ENCODE peak calls at places on chromosomes 7 and 10, in nine cellular contexts. One of them, this sample, is unnamed.

GRCh38 chr10:15745748-15746147 is 26.0 kb upstream of the ITGA8 start:
- DNase-seq in SK-N-SH: no peak
- DNase-seq in GM23338: no peak
- DNase-seq in PC-3: no peak
- DNase-seq in hepatocyte: peak; percentile 19
- DNase-seq in HCT116: no peak
- DNase-seq in OCI-LY7: no peak
- DNase-seq in neural progenitor cell: no peak
- DNase-seq in MM.1S: no peak
- DNase-seq in this sample: peak; percentile 52

GRCh38 chr10:86402283-86402931 is 35.8 kb upstream of the GRID1 start:
- DNase-seq in SK-N-SH: no peak
- DNase-seq in GM23338: peak; percentile 34
- DNase-seq in PC-3: no peak
- DNase-seq in hepatocyte: no peak
- DNase-seq in HCT116: no peak
- DNase-seq in OCI-LY7: no peak
- DNase-seq in neural progenitor cell: peak; percentile 14
- DNase-seq in MM.1S: no peak
- DNase-seq in this sample: peak; percentile 67

GRCh38 chr10:969473-970150 is 18.6 kb upstream of the GTPBP4 start:
- DNase-seq in SK-N-SH: no peak
- DNase-seq in GM23338: peak; percentile 46
- DNase-seq in PC-3: no peak
- DNase-seq in hepatocyte: no peak
- DNase-seq in HCT116: no peak
- DNase-seq in OCI-LY7: no peak
- DNase-seq in neural progenitor cell: no peak
- DNase-seq in MM.1S: no peak
- DNase-seq in this sample: no peak

GRCh38 chr10:80184291-80184690 is 21.0 kb downstream of the ANXA11 start:
- DNase-seq in SK-N-SH: no peak
- DNase-seq in GM23338: no peak
- DNase-seq in PC-3: no peak
- DNase-seq in hepatocyte: no peak
- DNase-seq in HCT116: no peak
- DNase-seq in OCI-LY7: no peak
- DNase-seq in neural progenitor cell: no peak
- DNase-seq in MM.1S: no peak
- DNase-seq in this sample: no peak

GRCh38 chr10:79243211-79244067 is 103.8 kb upstream of the PPIF start:
- DNase-seq in SK-N-SH: peak; percentile 83
- DNase-seq in GM23338: peak; percentile 80
- DNase-seq in PC-3: no peak
- DNase-seq in hepatocyte: peak; percentile 46
- DNase-seq in HCT116: no peak
- DNase-seq in OCI-LY7: peak; percentile 81
- DNase-seq in neural progenitor cell: peak; percentile 91
- DNase-seq in MM.1S: peak; percentile 77
- DNase-seq in this sample: peak; percentile 77

GRCh38 chr10:30591249-30591670 is 38.3 kb downstream of the LYZL2 start:
- DNase-seq in SK-N-SH: peak; percentile 62
- DNase-seq in GM23338: peak; percentile 73
- DNase-seq in PC-3: peak; percentile 61
- DNase-seq in hepatocyte: peak; percentile 72
- DNase-seq in HCT116: peak; percentile 37
- DNase-seq in OCI-LY7: peak; percentile 64
- DNase-seq in neural progenitor cell: peak; percentile 60
- DNase-seq in MM.1S: peak; percentile 52
- DNase-seq in this sample: peak; percentile 67

GRCh38 chr7:73912223-73912622 is 51.3 kb downstream of the TMEM270 start:
- DNase-seq in SK-N-SH: no peak
- DNase-seq in GM23338: no peak
- DNase-seq in PC-3: no peak
- DNase-seq in hepatocyte: no peak
- DNase-seq in HCT116: no peak
- DNase-seq in OCI-LY7: no peak
- DNase-seq in neural progenitor cell: no peak
- DNase-seq in MM.1S: no peak
- DNase-seq in this sample: no peak

GRCh38 chr7:95126053-95126709 is 198.2 kb downstream of the PON1 start:
- DNase-seq in SK-N-SH: no peak
- DNase-seq in GM23338: no peak
- DNase-seq in PC-3: no peak
- DNase-seq in hepatocyte: no peak
- DNase-seq in HCT116: no peak
- DNase-seq in OCI-LY7: no peak
- DNase-seq in neural progenitor cell: no peak
- DNase-seq in MM.1S: no peak
- DNase-seq in this sample: no peak

DNA sequence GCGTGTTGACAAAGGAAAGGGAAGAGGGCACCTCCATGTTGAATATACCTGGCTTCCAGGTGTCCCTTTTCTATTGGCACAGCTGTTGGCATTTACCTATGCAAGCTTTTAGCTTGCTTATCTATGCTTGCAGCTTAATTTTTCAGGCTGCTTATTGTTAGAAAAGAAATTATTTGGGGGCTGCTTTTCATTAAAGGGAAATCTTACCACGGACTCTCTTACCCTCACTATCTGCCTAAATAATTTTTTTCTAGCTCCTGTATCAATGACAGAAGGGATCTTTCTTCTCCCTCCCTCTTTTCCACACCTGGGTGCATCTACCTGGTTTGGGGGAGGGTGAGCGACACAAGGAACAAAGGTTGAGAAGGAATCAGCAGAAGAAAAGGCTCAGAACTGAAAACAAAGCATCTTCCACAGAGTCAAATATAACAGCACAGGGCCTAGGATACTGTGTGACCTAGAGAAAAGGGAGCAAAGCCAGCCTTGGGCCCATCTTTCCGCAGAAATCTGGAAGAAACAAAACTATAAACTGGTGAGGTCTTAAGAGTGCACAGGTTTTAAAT is 15.2 kb upstream of the GJC3 start:
- DNase-seq in SK-N-SH: no peak
- DNase-seq in GM23338: peak; percentile 78
- DNase-seq in PC-3: no peak
- DNase-seq in hepatocyte: no peak
- DNase-seq in HCT116: no peak
- DNase-seq in OCI-LY7: no peak
- DNase-seq in neural progenitor cell: no peak
- DNase-seq in MM.1S: no peak
- DNase-seq in this sample: no peak
- TF ChIP-seq EZH2phosphoT487 in SK-N-SH: no peak
- TF ChIP-seq EZH2phosphoT487 in GM23338: no peak
- TF ChIP-seq EZH2phosphoT487 in PC-3: no peak
- TF ChIP-seq EZH2phosphoT487 in hepatocyte: no peak
- TF ChIP-seq EZH2phosphoT487 in HCT116: no peak
- TF ChIP-seq EZH2phosphoT487 in OCI-LY7: no peak
- TF ChIP-seq EZH2phosphoT487 in neural progenitor cell: no peak
- TF ChIP-seq EZH2phosphoT487 in MM.1S: no peak
- TF ChIP-seq EZH2phosphoT487 in this sample: no peak

GRCh38 chr10:132899054-132899750 is 43.2 kb downstream of the CFAP46 start:
- DNase-seq in SK-N-SH: no peak
- DNase-seq in GM23338: no peak
- DNase-seq in PC-3: no peak
- DNase-seq in hepatocyte: no peak
- DNase-seq in HCT116: no peak
- DNase-seq in OCI-LY7: no peak
- DNase-seq in neural progenitor cell: no peak
- DNase-seq in MM.1S: no peak
- DNase-seq in this sample: no peak
- TF ChIP-seq EZH2phosphoT487 in SK-N-SH: no peak
- TF ChIP-seq EZH2phosphoT487 in GM23338: no peak
- TF ChIP-seq EZH2phosphoT487 in PC-3: no peak
- TF ChIP-seq EZH2phosphoT487 in hepatocyte: no peak
- TF ChIP-seq EZH2phosphoT487 in HCT116: no peak
- TF ChIP-seq EZH2phosphoT487 in OCI-LY7: no peak
- TF ChIP-seq EZH2phosphoT487 in neural progenitor cell: no peak
- TF ChIP-seq EZH2phosphoT487 in MM.1S: no peak
- TF ChIP-seq EZH2phosphoT487 in this sample: no peak

GRCh38 chr10:125739994-125740679 is 20.6 kb downstream of the EDRF1 start:
- DNase-seq in SK-N-SH: no peak
- DNase-seq in GM23338: no peak
- DNase-seq in PC-3: no peak
- DNase-seq in hepatocyte: no peak
- DNase-seq in HCT116: no peak
- DNase-seq in OCI-LY7: no peak
- DNase-seq in neural progenitor cell: no peak
- DNase-seq in MM.1S: no peak
- DNase-seq in this sample: no peak

GRCh38 chr10:125747417-125747816 is 27.9 kb downstream of the EDRF1 start:
- DNase-seq in SK-N-SH: no peak
- DNase-seq in GM23338: no peak
- DNase-seq in PC-3: no peak
- DNase-seq in hepatocyte: no peak
- DNase-seq in HCT116: no peak
- DNase-seq in OCI-LY7: no peak
- DNase-seq in neural progenitor cell: no peak
- DNase-seq in MM.1S: no peak
- DNase-seq in this sample: no peak

DNA sequence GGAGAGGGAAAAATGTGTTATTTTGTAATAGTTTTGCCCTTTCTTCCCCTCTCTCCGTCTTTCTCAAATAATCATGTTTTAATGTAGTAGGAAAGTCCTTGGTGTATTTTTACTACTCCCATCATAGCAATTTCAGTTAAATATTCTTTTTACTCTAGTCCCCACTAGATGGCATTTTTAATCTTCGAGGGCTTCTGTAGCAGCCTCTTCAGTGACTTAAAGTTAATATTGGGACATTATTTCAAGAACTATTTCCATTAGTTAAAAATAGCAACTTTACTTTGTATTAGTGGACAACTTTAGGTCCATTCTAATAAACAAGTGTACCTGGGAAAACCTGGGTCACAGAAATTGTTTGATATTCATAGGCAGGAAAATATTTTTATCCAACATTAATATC is 23.0 kb downstream of the EDRF1 start:
- DNase-seq in SK-N-SH: no peak
- DNase-seq in GM23338: peak; percentile 8
- DNase-seq in PC-3: peak; percentile 29
- DNase-seq in hepatocyte: no peak
- DNase-seq in HCT116: no peak
- DNase-seq in OCI-LY7: peak; percentile 12
- DNase-seq in neural progenitor cell: no peak
- DNase-seq in MM.1S: no peak
- DNase-seq in this sample: peak; percentile 39
- TF ChIP-seq EZH2phosphoT487 in SK-N-SH: no peak
- TF ChIP-seq EZH2phosphoT487 in GM23338: no peak
- TF ChIP-seq EZH2phosphoT487 in PC-3: no peak
- TF ChIP-seq EZH2phosphoT487 in hepatocyte: no peak
- TF ChIP-seq EZH2phosphoT487 in HCT116: no peak
- TF ChIP-seq EZH2phosphoT487 in OCI-LY7: no peak
- TF ChIP-seq EZH2phosphoT487 in neural progenitor cell: no peak
- TF ChIP-seq EZH2phosphoT487 in MM.1S: no peak
- TF ChIP-seq EZH2phosphoT487 in this sample: no peak

GRCh38 chr10:96188911-96189310 is 58.8 kb downstream of the ZNF518A start:
- DNase-seq in SK-N-SH: no peak
- DNase-seq in GM23338: no peak
- DNase-seq in PC-3: no peak
- DNase-seq in hepatocyte: no peak
- DNase-seq in HCT116: no peak
- DNase-seq in OCI-LY7: no peak
- DNase-seq in neural progenitor cell: no peak
- DNase-seq in MM.1S: no peak
- DNase-seq in this sample: peak; percentile 20
- TF ChIP-seq EZH2phosphoT487 in SK-N-SH: no peak
- TF ChIP-seq EZH2phosphoT487 in GM23338: no peak
- TF ChIP-seq EZH2phosphoT487 in PC-3: no peak
- TF ChIP-seq EZH2phosphoT487 in hepatocyte: no peak
- TF ChIP-seq EZH2phosphoT487 in HCT116: no peak
- TF ChIP-seq EZH2phosphoT487 in OCI-LY7: no peak
- TF ChIP-seq EZH2phosphoT487 in neural progenitor cell: no peak
- TF ChIP-seq EZH2phosphoT487 in MM.1S: no peak
- TF ChIP-seq EZH2phosphoT487 in this sample: no peak

GRCh38 chr10:37758074-37758473 is 99.3 kb downstream of the ZNF248 start:
- DNase-seq in SK-N-SH: no peak
- DNase-seq in GM23338: no peak
- DNase-seq in PC-3: no peak
- DNase-seq in hepatocyte: no peak
- DNase-seq in HCT116: no peak
- DNase-seq in OCI-LY7: no peak
- DNase-seq in neural progenitor cell: no peak
- DNase-seq in MM.1S: no peak
- DNase-seq in this sample: no peak

GRCh38 chr10:37760817-37761216 is 96.6 kb downstream of the ZNF248 start:
- DNase-seq in SK-N-SH: no peak
- DNase-seq in GM23338: no peak
- DNase-seq in PC-3: peak; percentile 95
- DNase-seq in hepatocyte: no peak
- DNase-seq in HCT116: no peak
- DNase-seq in OCI-LY7: no peak
- DNase-seq in neural progenitor cell: no peak
- DNase-seq in MM.1S: no peak
- DNase-seq in this sample: peak; percentile 53

GRCh38 chr10:37765216-37765615 is 92.2 kb downstream of the ZNF248 start:
- DNase-seq in SK-N-SH: no peak
- DNase-seq in GM23338: no peak
- DNase-seq in PC-3: no peak
- DNase-seq in hepatocyte: no peak
- DNase-seq in HCT116: no peak
- DNase-seq in OCI-LY7: no peak
- DNase-seq in neural progenitor cell: no peak
- DNase-seq in MM.1S: no peak
- DNase-seq in this sample: no peak

GRCh38 chr10:37762287-37762686 is 95.1 kb downstream of the ZNF248 start:
- DNase-seq in SK-N-SH: no peak
- DNase-seq in GM23338: no peak
- DNase-seq in PC-3: no peak
- DNase-seq in hepatocyte: no peak
- DNase-seq in HCT116: no peak
- DNase-seq in OCI-LY7: no peak
- DNase-seq in neural progenitor cell: no peak
- DNase-seq in MM.1S: no peak
- DNase-seq in this sample: no peak

GRCh38 chr10:37763132-37763531 is 94.3 kb downstream of the ZNF248 start:
- DNase-seq in SK-N-SH: no peak
- DNase-seq in GM23338: no peak
- DNase-seq in PC-3: no peak
- DNase-seq in hepatocyte: no peak
- DNase-seq in HCT116: no peak
- DNase-seq in OCI-LY7: no peak
- DNase-seq in neural progenitor cell: no peak
- DNase-seq in MM.1S: no peak
- DNase-seq in this sample: no peak
- TF ChIP-seq EZH2phosphoT487 in SK-N-SH: no peak
- TF ChIP-seq EZH2phosphoT487 in GM23338: no peak
- TF ChIP-seq EZH2phosphoT487 in PC-3: no peak
- TF ChIP-seq EZH2phosphoT487 in hepatocyte: no peak
- TF ChIP-seq EZH2phosphoT487 in HCT116: no peak
- TF ChIP-seq EZH2phosphoT487 in OCI-LY7: no peak
- TF ChIP-seq EZH2phosphoT487 in neural progenitor cell: no peak
- TF ChIP-seq EZH2phosphoT487 in MM.1S: no peak
- TF ChIP-seq EZH2phosphoT487 in this sample: no peak